ENCODE peak calls at places on chromosomes 3 and 15, in seven cellular contexts. I is AG09309, M is neural crest cell, U is AG09319, N is sigmoid colon, G is Calu3, D is progenitor cell of endocrine pancreas. X is an unnamed sample.
A peak's percentile ranks its signal among the peaks of the same experiment; 100 is the strongest.

GRCh38 chr3:114418724-114419543 is 125.1 kb downstream of the TIGIT start:
- DNase-seq in I (peak; percentile 90), M (no peak), U (peak; percentile 93), N (no peak), G (no peak), D (no peak), X (no peak)

GRCh38 chr3:114121996-114122709 is 56.7 kb downstream of the DRD3 start:
- DNase-seq in I (no peak), M (no peak), U (peak; percentile 12), N (no peak), G (no peak), D (no peak), X (no peak)

GRCh38 chr15:97084650-97085049 is 754.1 kb downstream of the NR2F2 start:
- DNase-seq in I (no peak), M (no peak), U (no peak), N (no peak), G (no peak), D (no peak), X (no peak)

GRCh38 chr3:113035387-113035982 is 44.7 kb downstream of the GTPBP8 start:
- DNase-seq in I (no peak), M (peak; percentile 62), U (no peak), N (no peak), G (peak; percentile 65), D (peak; percentile 16), X (no peak)

GRCh38 chr15:29364429-29365078 is 94.9 kb upstream of the NSMCE3 start:
- DNase-seq in I (peak; percentile 32), M (no peak), U (no peak), N (no peak), G (no peak), D (no peak), X (no peak)

GRCh38 chr3:188680189-188680588 is 491.6 kb upstream of the TPRG1 start:
- DNase-seq in I (peak; percentile 4), M (no peak), U (no peak), N (no peak), G (no peak), D (no peak), X (no peak)

GRCh38 chr3:106452096-106452495 is 583.3 kb upstream of the CBLB start:
- DNase-seq in I (no peak), M (no peak), U (no peak), N (no peak), G (no peak), D (no peak), X (no peak)

GRCh38 chr3:52253314-52254260 is 8.0 kb downstream of the PPM1M start:
- DNase-seq in I (no peak), M (no peak), U (no peak), N (no peak), G (no peak), D (no peak), X (no peak)

GRCh38 chr3:172251211-172251610 is 197.0 kb downstream of the GHSR start:
- DNase-seq in I (no peak), M (no peak), U (no peak), N (no peak), G (no peak), D (no peak), X (no peak)

GRCh38 chr3:9542182-9542581 is 11.4 kb downstream of the LHFPL4 start:
- DNase-seq in I (no peak), M (no peak), U (no peak), N (no peak), G (no peak), D (no peak), X (no peak)
- TF ChIP-seq CTCF in I (no peak), M (no peak), U (no peak), N (no peak), G (no peak), D (no peak), X (no peak)

DNA sequence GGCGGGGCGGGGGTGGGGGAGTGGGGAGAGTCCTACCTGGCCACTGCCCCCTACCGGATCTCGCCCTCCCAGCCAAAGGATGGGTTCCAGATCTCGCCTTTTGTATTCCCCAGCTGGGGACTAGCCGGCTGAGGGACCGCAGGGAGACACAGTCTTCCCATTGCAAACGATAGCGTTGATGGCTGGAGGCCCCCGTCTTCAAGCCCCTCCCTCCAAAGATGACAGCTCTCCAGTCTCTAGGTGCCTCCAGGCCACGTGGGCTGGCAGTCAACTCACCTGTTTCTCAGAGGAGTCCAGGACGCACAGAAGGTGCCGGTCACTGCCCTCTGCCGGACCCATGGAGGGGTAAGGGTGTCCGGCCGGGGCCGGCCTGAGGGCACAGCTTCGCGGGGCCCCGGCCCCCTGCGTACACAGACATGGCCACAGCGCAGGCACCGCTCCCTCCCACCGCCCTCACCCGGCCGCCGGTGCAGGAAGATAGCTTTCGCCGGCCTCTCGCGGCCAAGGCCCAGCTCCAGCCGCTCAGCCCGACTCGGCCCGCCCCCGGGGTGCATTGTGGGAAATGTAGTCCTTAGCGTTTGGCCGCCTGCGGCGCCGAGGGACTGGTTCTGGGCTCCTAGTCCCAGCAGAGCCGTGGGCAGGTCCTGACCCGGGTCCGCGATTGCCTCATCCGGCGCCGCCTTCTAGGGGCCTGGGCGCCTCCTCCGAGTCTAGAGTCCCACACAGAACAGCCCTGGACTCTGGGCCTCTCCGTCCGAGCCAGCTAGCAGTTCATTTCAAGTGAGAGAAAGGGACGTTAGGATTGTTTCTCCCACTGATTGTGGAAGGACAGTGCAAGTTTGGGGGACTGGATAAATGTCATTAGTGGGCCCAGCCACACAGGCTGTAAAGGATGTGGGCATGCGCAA is at the start of gene MON1A:
- DNase-seq in I (peak; percentile 44), M (peak; percentile 95), U (peak; percentile 76), N (peak; percentile 98), G (peak; percentile 97), D (peak; percentile 89), X (peak; percentile 90)
- TF ChIP-seq CTCF in I (peak; percentile 31), M (peak; percentile 62), U (peak; percentile 14), N (no peak), G (no peak), D (peak; percentile 55), X (no peak)

GRCh38 chr15:70754862-70755261 is 8.5 kb downstream of the UACA start:
- DNase-seq in I (no peak), M (no peak), U (no peak), N (no peak), G (no peak), D (no peak), X (no peak)
- TF ChIP-seq CTCF in I (no peak), M (no peak), U (no peak), N (no peak), G (no peak), D (no peak), X (no peak)

GRCh38 chr15:68672781-68673205 is 94.0 kb downstream of the CORO2B start:
- DNase-seq in I (no peak), M (no peak), U (no peak), N (peak; percentile 45), G (no peak), D (no peak), X (no peak)
- TF ChIP-seq CTCF in I (peak; percentile 51), M (no peak), U (peak; percentile 46), N (no peak), G (peak; percentile 21), D (peak; percentile 17), X (no peak)

GRCh38 chr3:168628549-168628948 is 532.8 kb upstream of the GOLIM4 start:
- DNase-seq in I (no peak), M (no peak), U (no peak), N (no peak), G (no peak), D (no peak), X (no peak)

GRCh38 chr3:168625477-168625876 is 529.8 kb upstream of the GOLIM4 start:
- DNase-seq in I (no peak), M (no peak), U (no peak), N (no peak), G (no peak), D (no peak), X (no peak)

GRCh38 chr3:168624195-168624594 is 528.5 kb upstream of the GOLIM4 start:
- DNase-seq in I (no peak), M (no peak), U (no peak), N (no peak), G (no peak), D (no peak), X (no peak)

GRCh38 chr3:168622795-168623194 is 527.1 kb upstream of the GOLIM4 start:
- DNase-seq in I (no peak), M (no peak), U (no peak), N (no peak), G (no peak), D (no peak), X (no peak)

DNA sequence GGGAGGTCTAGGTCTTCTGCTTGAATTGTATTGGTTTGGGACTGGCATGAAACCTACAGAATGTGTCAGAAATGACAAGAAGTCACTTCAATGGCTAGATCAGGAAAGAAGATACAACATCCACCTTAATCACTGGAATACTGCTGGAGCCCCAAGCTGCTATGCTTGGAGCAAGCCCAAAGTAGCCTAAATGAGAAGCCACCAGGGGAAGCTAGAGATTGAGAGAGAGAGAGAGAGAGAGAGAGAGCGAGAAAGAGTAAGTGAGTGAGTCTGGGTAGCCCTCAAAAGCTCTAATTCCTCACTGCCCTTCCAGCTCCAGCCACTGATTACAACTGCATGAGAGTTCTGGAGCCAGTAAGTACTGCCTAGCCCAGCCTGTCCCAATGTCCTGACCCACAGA is 529.2 kb upstream of the GOLIM4 start:
- DNase-seq in I (no peak), M (no peak), U (no peak), N (no peak), G (no peak), D (no peak), X (no peak)
- TF ChIP-seq CTCF in I (no peak), M (no peak), U (no peak), N (no peak), G (no peak), D (no peak), X (no peak)